ENCODE peak calls at places on chromosomes 13 and 19, in nine cellular contexts. U, V, A, C, L, W, M, E and X are unnamed samples.

GRCh38 chr13:28392428-28392827 is 102.5 kb downstream of the FLT1 start:
- DNase-seq in C (no peak), W (no peak), E (no peak), A (no peak), M (no peak), U (no peak), L (no peak), V (no peak), X (no peak)

GRCh38 chr13:99382428-99383133 is 75.4 kb upstream of the GPR183 start:
- DNase-seq in U (no peak), A (no peak), M (no peak), L (no peak), V (no peak), C (no peak), E (no peak), W (no peak), X (peak)

GRCh38 chr13:28602580-28602979 is 56.4 kb upstream of the POMP start:
- DNase-seq in A (no peak), C (no peak), W (no peak), V (no peak), M (no peak), E (no peak), U (no peak), L (no peak), X (no peak)

GRCh38 chr19:54729416-54730188 is 5.4 kb downstream of the KIR3DL3 start:
- DNase-seq in M (no peak), W (no peak), V (no peak), L (no peak), A (no peak), E (no peak), U (no peak), C (no peak), X (no peak)

GRCh38 chr19:55857149-55857548 is 20.8 kb downstream of the NLRP4 start:
- DNase-seq in C (no peak), L (no peak), M (no peak), A (no peak), W (no peak), V (no peak), E (no peak), U (no peak), X (no peak)

GRCh38 chr19:15934332-15935078 is at the start of gene CYP4F11:
- DNase-seq in V (no peak), L (no peak), U (peak), E (peak), W (no peak), C (peak), M (peak), A (no peak), X (no peak)

GRCh38 chr19:38003427-38004099 is 96.6 kb downstream of the SIPA1L3 start:
- DNase-seq in A (peak), V (no peak), W (peak), L (peak), M (peak), U (peak), C (peak), E (peak), X (no peak)

GRCh38 chr13:108086678-108087077 is 128.7 kb downstream of the LIG4 start:
- DNase-seq in A (no peak), V (no peak), C (no peak), L (no peak), E (no peak), W (no peak), U (no peak), M (no peak), X (no peak)

GRCh38 chr13:97945792-97946419 is 7.6 kb upstream of the IPO5 start:
- DNase-seq in W (no peak), A (no peak), E (no peak), M (no peak), U (no peak), C (no peak), L (no peak), V (no peak), X (no peak)

GRCh38 chr19:33677745-33678426 is 56.1 kb downstream of the CHST8 start:
- DNase-seq in L (no peak), E (no peak), U (no peak), W (no peak), A (no peak), C (no peak), M (no peak), V (no peak), X (no peak)

GRCh38 chr19:50377051-50377441 is 789 bp downstream of the NR1H2 start:
- DNase-seq in C (peak), W (no peak), M (peak), L (peak), A (no peak), E (no peak), U (no peak), V (no peak), X (peak)

GRCh38 chr13:33016414-33017409 is at the start of gene KL:
- DNase-seq in U (no peak), A (no peak), W (no peak), L (peak), M (peak), V (no peak), E (no peak), C (peak), X (peak)

GRCh38 chr13:90709329-90709728 is 638.2 kb upstream of the MIR17HG start:
- DNase-seq in U (no peak), W (no peak), V (no peak), A (no peak), L (no peak), M (no peak), C (no peak), E (no peak), X (no peak)

GRCh38 chr19:4051175-4052101 is 15.3 kb downstream of the ZBTB7A start:
- DNase-seq in W (no peak), M (peak), C (no peak), A (no peak), V (no peak), E (no peak), L (no peak), U (no peak), X (no peak)

GRCh38 chr19:1855828-1856255 is 7.5 kb downstream of the KLF16 start:
- DNase-seq in A (no peak), W (no peak), C (no peak), E (no peak), M (no peak), V (no peak), L (no peak), U (no peak), X (peak)

GRCh38 chr13:24661713-24662112 is 18.5 kb upstream of the ATP12A start:
- DNase-seq in A (no peak), C (no peak), M (no peak), E (no peak), U (no peak), W (no peak), L (peak), V (no peak), X (no peak)